ENCODE peak calls at places on chromosomes 12 and 14, in seven cellular contexts. G is left ventricle myocardium inferior, T is HFF-Myc, N is NB4, Z is breast epithelium, V is kidney epithelial cell, C is GM12865. J is an unnamed sample.

GRCh38 chr14:85257287-85257686 is 272.7 kb upstream of the FLRT2 start:
- DNase-seq in G (no peak), T (no peak), N (no peak), Z (no peak), V (no peak), C (no peak), J (no peak)

GRCh38 chr14:77580964-77581505 is 35.4 kb downstream of the SPTLC2 start:
- DNase-seq in G (no peak), T (peak; percentile 36), N (no peak), Z (no peak), V (no peak), C (peak; percentile 85), J (peak; percentile 62)

GRCh38 chr12:63766498-63766897 is 13.2 kb upstream of the RXYLT1 start:
- DNase-seq in G (no peak), T (no peak), N (no peak), Z (no peak), V (no peak), C (no peak), J (no peak)

GRCh38 chr12:110073049-110073831 is 24.9 kb upstream of the C12orf76 start:
- DNase-seq in G (peak; percentile 21), T (no peak), N (no peak), Z (no peak), V (no peak), C (peak; percentile 12), J (peak; percentile 46)

GRCh38 chr12:795305-795704 is 42.9 kb downstream of the WNK1 start:
- DNase-seq in G (no peak), T (no peak), N (peak; percentile 37), Z (no peak), V (peak; percentile 10), C (peak; percentile 26), J (no peak)

GRCh38 chr12:96078281-96078761 is 42.9 kb upstream of the LTA4H start:
- DNase-seq in G (peak; percentile 60), T (no peak), N (no peak), Z (peak; percentile 58), V (no peak), C (no peak), J (no peak)

GRCh38 chr12:118297284-118297683 is 75.4 kb downstream of the TAOK3 start:
- DNase-seq in G (no peak), T (no peak), N (no peak), Z (no peak), V (no peak), C (no peak), J (no peak)

GRCh38 chr14:49863483-49864262 is 11.1 kb upstream of the NEMF start:
- DNase-seq in G (no peak), T (no peak), N (peak; percentile 46), Z (no peak), V (no peak), C (peak; percentile 58), J (peak; percentile 80)

DNA sequence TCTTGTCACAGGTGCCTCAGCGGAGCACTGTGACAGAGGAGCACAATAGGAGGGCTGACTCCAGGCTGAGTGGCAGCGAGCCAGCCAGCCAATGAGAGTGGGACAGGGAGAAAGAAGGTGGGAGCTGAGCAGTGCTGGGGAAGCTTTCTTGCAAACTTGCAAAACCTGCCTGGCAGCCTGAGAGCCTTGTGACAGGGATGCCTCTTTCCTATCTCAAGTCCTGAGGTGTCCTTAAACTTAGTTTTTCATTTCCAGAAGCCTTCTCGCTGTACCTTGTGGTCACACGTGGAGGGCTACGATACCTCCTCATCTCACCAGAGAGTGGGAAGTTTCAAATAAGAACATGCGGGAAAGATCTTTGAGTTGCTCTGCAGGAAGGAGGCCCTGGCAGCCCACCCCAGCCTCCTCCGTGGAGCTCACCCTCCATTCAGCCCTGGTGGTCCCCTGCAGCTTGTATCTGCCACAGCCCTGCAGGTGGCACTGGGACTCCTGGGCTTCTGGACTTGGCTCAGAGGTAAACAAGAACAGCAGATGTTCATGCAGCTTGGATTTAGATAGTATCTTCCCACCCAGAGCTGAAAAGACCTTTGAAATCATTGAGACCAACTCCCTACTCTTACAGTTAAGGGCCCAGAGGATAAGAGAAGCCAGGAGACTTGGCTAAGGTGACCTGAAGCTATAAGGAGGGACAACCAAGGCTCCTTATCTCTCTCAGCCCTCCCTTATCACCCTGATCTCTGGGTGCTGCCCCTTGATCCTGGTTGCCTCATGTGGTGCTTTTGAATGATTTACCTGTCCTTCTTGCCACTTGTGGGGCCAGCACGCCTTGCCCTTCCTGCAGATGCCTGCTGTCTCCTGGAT is 153.5 kb upstream of the MAX start:
- DNase-seq in G (no peak), T (no peak), N (no peak), Z (peak; percentile 91), V (no peak), C (peak; percentile 14), J (no peak)
- H3K4me3 ChIP-seq in G (no peak overlapping the region), T (no peak overlapping the region), N (no peak overlapping the region), Z (no peak overlapping the region), V (no peak overlapping the region), C (no peak overlapping the region), J (no peak overlapping the region)

DNA sequence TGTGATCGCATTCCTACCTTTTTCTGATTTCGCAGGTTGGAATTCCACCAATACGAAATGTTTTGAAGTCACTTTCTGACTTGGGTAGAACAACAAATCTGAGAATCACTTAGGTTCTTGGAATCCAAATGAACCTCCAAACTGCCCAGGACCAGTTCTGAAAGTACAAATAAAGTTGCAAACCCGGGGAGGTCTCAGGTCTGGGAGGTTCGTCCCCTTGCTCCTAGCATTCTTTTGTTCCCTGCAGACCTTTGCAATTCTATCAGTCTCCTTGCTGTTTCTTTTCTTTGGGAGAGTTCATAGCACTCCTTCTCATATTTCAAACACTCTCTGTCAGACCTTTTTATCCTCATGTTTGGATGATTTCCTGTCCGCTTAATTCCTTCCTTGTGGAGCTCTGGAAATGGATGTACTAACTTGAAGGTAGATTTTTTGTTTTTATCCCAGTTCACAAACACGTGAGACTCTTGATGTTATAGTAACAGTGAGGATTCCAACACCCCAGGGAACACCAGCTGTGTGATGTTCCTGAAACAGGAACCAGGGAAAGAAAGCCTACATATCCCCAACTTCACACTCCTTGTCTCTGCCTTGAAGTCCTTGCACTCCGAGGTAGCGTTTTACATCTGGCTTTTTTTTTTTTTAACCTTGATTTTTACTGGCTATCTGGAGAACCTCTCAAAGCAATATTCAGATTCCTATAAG is 70.6 kb downstream of the TMEM132C start:
- DNase-seq in G (no peak), T (no peak), N (no peak), Z (no peak), V (no peak), C (no peak), J (no peak)
- H3K4me3 ChIP-seq in G (no peak overlapping the region), T (no peak overlapping the region), N (no peak overlapping the region), Z (no peak overlapping the region), V (no peak overlapping the region), C (no peak overlapping the region), J (no peak overlapping the region)

GRCh38 chr14:38143170-38143569 is 64.5 kb upstream of the SSTR1 start:
- DNase-seq in G (no peak), T (no peak), N (no peak), Z (no peak), V (no peak), C (no peak), J (no peak)
- H3K4me3 ChIP-seq in G (no peak overlapping the region), T (no peak overlapping the region), N (no peak overlapping the region), Z (no peak overlapping the region), V (no peak overlapping the region), C (no peak overlapping the region), J (no peak overlapping the region)

DNA sequence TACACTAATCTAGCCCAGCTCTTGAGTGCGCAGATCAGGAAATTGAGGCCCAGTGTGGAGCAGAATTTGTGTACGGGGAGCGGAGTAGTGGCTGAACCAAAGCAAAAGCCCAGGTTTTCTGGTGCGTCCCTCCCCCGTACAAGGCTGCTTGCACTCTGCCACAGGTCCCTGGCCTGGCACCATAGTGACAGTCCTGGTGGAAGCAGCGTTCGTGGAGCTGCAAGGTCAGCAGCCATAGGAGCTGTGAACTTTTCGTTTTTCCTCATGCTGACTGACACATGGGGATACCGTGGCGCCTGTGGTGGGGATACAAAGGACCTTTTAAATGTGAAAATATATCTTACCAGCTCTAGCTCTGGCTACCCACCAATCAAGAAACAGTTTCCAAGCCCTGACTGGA is 1.8 kb downstream of the EVL start:
- DNase-seq in G (no peak), T (no peak), N (peak; percentile 72), Z (no peak), V (no peak), C (peak; percentile 56), J (no peak)
- H3K4me3 ChIP-seq in G (no peak overlapping the region), T (no peak overlapping the region), N (peak overlapping the region; percentile 72), Z (no peak overlapping the region), V (no peak overlapping the region), C (peak overlapping the region; percentile 68), J (no peak overlapping the region)

J was measured in Karpas-422.